ENCODE peak calls at places on chromosomes 7 and 10, in nine cellular contexts. One of them, this sample, is unnamed.

GRCh38 chr7:56086761-56087160 is 6.0 kb downstream of the PHKG1 start:
- DNase-seq in body of pancreas: no peak
- DNase-seq in suprapubic skin: no peak
- DNase-seq in GM23338: no peak
- DNase-seq in CD8-positive, alpha-beta T cell: no peak
- DNase-seq in IMR-90: no peak
- DNase-seq in right lobe of liver: no peak
- DNase-seq in fibroblast of the aortic adventitia: no peak
- DNase-seq in A549: no peak
- DNase-seq in this sample: no peak

GRCh38 chr10:97701438-97702064 is 12.0 kb upstream of the MARVELD1 start:
- DNase-seq in GM23338: peak
- DNase-seq in IMR-90: peak
- DNase-seq in A549: peak
- DNase-seq in CD8-positive, alpha-beta T cell: no peak
- DNase-seq in suprapubic skin: no peak
- DNase-seq in right lobe of liver: no peak
- DNase-seq in body of pancreas: peak
- DNase-seq in fibroblast of the aortic adventitia: peak
- DNase-seq in this sample: peak

GRCh38 chr7:106793015-106793651 is 71.9 kb upstream of the PIK3CG start:
- DNase-seq in right lobe of liver: no peak
- DNase-seq in body of pancreas: peak
- DNase-seq in CD8-positive, alpha-beta T cell: peak
- DNase-seq in suprapubic skin: no peak
- DNase-seq in IMR-90: peak
- DNase-seq in GM23338: peak
- DNase-seq in fibroblast of the aortic adventitia: peak
- DNase-seq in A549: peak
- DNase-seq in this sample: peak

GRCh38 chr7:47553309-47553708 is 28.6 kb downstream of the TNS3 start:
- DNase-seq in GM23338: no peak
- DNase-seq in right lobe of liver: no peak
- DNase-seq in IMR-90: peak
- DNase-seq in fibroblast of the aortic adventitia: no peak
- DNase-seq in CD8-positive, alpha-beta T cell: no peak
- DNase-seq in body of pancreas: no peak
- DNase-seq in suprapubic skin: no peak
- DNase-seq in A549: no peak
- DNase-seq in this sample: no peak

GRCh38 chr10:129968937-129969527 is 5.0 kb upstream of the EBF3 start:
- DNase-seq in A549: peak
- DNase-seq in fibroblast of the aortic adventitia: peak
- DNase-seq in IMR-90: peak
- DNase-seq in CD8-positive, alpha-beta T cell: no peak
- DNase-seq in right lobe of liver: peak
- DNase-seq in body of pancreas: no peak
- DNase-seq in GM23338: peak
- DNase-seq in suprapubic skin: peak
- DNase-seq in this sample: peak

GRCh38 chr10:43336641-43337318 is 34.7 kb upstream of the FXYD4 start:
- DNase-seq in fibroblast of the aortic adventitia: no peak
- DNase-seq in A549: peak
- DNase-seq in GM23338: no peak
- DNase-seq in IMR-90: no peak
- DNase-seq in suprapubic skin: no peak
- DNase-seq in right lobe of liver: no peak
- DNase-seq in CD8-positive, alpha-beta T cell: no peak
- DNase-seq in body of pancreas: no peak
- DNase-seq in this sample: no peak

GRCh38 chr10:77493851-77494788 is 143.5 kb downstream of the KCNMA1 start:
- DNase-seq in A549: peak
- DNase-seq in body of pancreas: no peak
- DNase-seq in CD8-positive, alpha-beta T cell: no peak
- DNase-seq in IMR-90: peak
- DNase-seq in GM23338: peak
- DNase-seq in suprapubic skin: no peak
- DNase-seq in right lobe of liver: no peak
- DNase-seq in fibroblast of the aortic adventitia: peak
- DNase-seq in this sample: peak

GRCh38 chr7:140229591-140230516 is 53.1 kb upstream of the KDM7A start:
- DNase-seq in IMR-90: no peak
- DNase-seq in body of pancreas: peak
- DNase-seq in GM23338: peak
- DNase-seq in A549: no peak
- DNase-seq in right lobe of liver: peak
- DNase-seq in suprapubic skin: no peak
- DNase-seq in CD8-positive, alpha-beta T cell: peak
- DNase-seq in fibroblast of the aortic adventitia: no peak
- DNase-seq in this sample: peak

GRCh38 chr10:123554656-123555055 is 111.5 kb upstream of the GPR26 start:
- DNase-seq in fibroblast of the aortic adventitia: no peak
- DNase-seq in A549: no peak
- DNase-seq in IMR-90: no peak
- DNase-seq in CD8-positive, alpha-beta T cell: no peak
- DNase-seq in body of pancreas: no peak
- DNase-seq in suprapubic skin: peak
- DNase-seq in right lobe of liver: no peak
- DNase-seq in GM23338: no peak
- DNase-seq in this sample: no peak

GRCh38 chr7:83640240-83640639 is 8.7 kb downstream of the SEMA3E start:
- DNase-seq in fibroblast of the aortic adventitia: no peak
- DNase-seq in right lobe of liver: no peak
- DNase-seq in CD8-positive, alpha-beta T cell: no peak
- DNase-seq in A549: no peak
- DNase-seq in suprapubic skin: no peak
- DNase-seq in body of pancreas: peak
- DNase-seq in IMR-90: no peak
- DNase-seq in GM23338: no peak
- DNase-seq in this sample: no peak

GRCh38 chr7:134004829-134005505 is 122.2 kb upstream of the LRGUK start:
- DNase-seq in suprapubic skin: no peak
- DNase-seq in fibroblast of the aortic adventitia: no peak
- DNase-seq in GM23338: no peak
- DNase-seq in body of pancreas: no peak
- DNase-seq in A549: no peak
- DNase-seq in IMR-90: no peak
- DNase-seq in CD8-positive, alpha-beta T cell: no peak
- DNase-seq in right lobe of liver: no peak
- DNase-seq in this sample: no peak

GRCh38 chr10:15313844-15314243 is 57.2 kb downstream of the FAM171A1 start:
- DNase-seq in suprapubic skin: no peak
- DNase-seq in A549: no peak
- DNase-seq in IMR-90: no peak
- DNase-seq in CD8-positive, alpha-beta T cell: no peak
- DNase-seq in fibroblast of the aortic adventitia: peak
- DNase-seq in right lobe of liver: peak
- DNase-seq in GM23338: no peak
- DNase-seq in body of pancreas: no peak
- DNase-seq in this sample: no peak

DNA sequence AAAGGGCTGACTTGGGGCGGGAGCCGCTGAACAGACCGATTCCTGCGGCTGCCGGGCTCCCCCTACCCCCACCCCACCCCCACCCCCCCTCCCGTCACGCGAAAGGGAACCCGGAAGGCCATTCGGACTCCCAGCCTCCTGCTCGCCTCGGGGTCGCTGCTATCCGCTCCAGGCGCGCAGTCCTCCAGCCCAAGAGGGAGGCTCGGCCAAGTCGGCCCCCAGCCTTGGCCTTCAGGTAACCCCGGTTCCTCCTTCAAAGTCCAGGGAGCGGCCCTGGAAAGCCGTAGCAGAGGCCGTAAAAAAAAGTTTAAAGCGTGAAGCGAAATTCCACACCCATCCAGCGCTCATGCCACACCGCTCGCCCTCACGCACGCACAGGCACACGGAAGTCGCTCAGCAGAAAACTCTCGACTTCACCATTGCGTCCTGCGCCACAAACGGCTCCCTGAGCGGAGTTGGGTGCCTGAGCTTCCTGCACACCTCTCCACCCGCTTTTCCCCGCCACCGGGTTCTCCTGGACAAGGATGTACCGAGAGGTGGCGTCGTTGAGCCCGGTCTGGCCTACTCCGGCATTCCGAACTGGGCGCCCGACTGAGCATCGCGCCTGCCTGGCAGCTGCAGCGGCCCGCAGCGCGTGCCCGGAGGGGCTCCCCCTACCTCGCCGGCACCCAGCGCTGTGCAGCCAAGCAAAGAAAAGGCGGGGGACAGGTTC is 1.4 kb downstream of the SORCS3 start:
- DNase-seq in CD8-positive, alpha-beta T cell: no peak
- DNase-seq in A549: peak
- DNase-seq in right lobe of liver: no peak
- DNase-seq in fibroblast of the aortic adventitia: peak
- DNase-seq in suprapubic skin: no peak
- DNase-seq in IMR-90: no peak
- DNase-seq in GM23338: peak
- DNase-seq in body of pancreas: peak
- DNase-seq in this sample: peak
- TF ChIP-seq CTCF in CD8-positive, alpha-beta T cell: no peak
- TF ChIP-seq CTCF in A549: peak
- TF ChIP-seq CTCF in right lobe of liver: no peak
- TF ChIP-seq CTCF in fibroblast of the aortic adventitia: peak
- TF ChIP-seq CTCF in suprapubic skin: no peak
- TF ChIP-seq CTCF in IMR-90: no peak
- TF ChIP-seq CTCF in GM23338: peak
- TF ChIP-seq CTCF in body of pancreas: no peak
- TF ChIP-seq CTCF in this sample: peak

GRCh38 chr7:7921830-7922229 is 46.8 kb upstream of the GLCCI1 start:
- DNase-seq in suprapubic skin: no peak
- DNase-seq in GM23338: no peak
- DNase-seq in IMR-90: no peak
- DNase-seq in A549: no peak
- DNase-seq in fibroblast of the aortic adventitia: no peak
- DNase-seq in CD8-positive, alpha-beta T cell: no peak
- DNase-seq in right lobe of liver: no peak
- DNase-seq in body of pancreas: peak
- DNase-seq in this sample: no peak
- H3K4me3 ChIP-seq in suprapubic skin: no peak
- H3K4me3 ChIP-seq in GM23338: no peak
- H3K4me3 ChIP-seq in IMR-90: no peak
- H3K4me3 ChIP-seq in A549: no peak
- H3K4me3 ChIP-seq in fibroblast of the aortic adventitia: no peak
- H3K4me3 ChIP-seq in CD8-positive, alpha-beta T cell: no peak
- H3K4me3 ChIP-seq in right lobe of liver: no peak
- H3K4me3 ChIP-seq in body of pancreas: no peak
- H3K4me3 ChIP-seq in this sample: no peak

DNA sequence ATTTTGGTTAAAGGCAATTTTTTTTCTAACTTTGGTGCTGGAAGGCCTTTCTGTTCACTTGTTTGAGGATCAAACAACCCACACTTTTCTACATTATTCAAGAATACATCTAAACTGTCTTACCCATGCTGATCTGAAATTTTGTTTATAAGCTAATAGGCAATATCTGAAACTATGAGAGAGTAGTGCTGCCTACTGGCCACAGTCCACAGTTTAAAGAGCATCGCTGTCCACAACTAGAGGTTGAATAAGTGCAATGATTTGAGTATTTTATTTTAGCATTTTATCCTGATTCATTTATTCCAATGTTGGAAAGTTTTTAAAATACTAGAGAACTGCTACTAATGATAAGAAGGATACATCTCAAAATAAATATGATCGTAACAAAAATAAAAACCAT is 306.9 kb downstream of the ELMO1 start:
- DNase-seq in CD8-positive, alpha-beta T cell: no peak
- DNase-seq in IMR-90: no peak
- DNase-seq in right lobe of liver: no peak
- DNase-seq in fibroblast of the aortic adventitia: no peak
- DNase-seq in body of pancreas: no peak
- DNase-seq in suprapubic skin: no peak
- DNase-seq in A549: no peak
- DNase-seq in GM23338: no peak
- DNase-seq in this sample: no peak
- TF ChIP-seq CTCF in CD8-positive, alpha-beta T cell: no peak
- TF ChIP-seq CTCF in IMR-90: no peak
- TF ChIP-seq CTCF in right lobe of liver: no peak
- TF ChIP-seq CTCF in fibroblast of the aortic adventitia: peak
- TF ChIP-seq CTCF in body of pancreas: no peak
- TF ChIP-seq CTCF in suprapubic skin: no peak
- TF ChIP-seq CTCF in A549: no peak
- TF ChIP-seq CTCF in GM23338: no peak
- TF ChIP-seq CTCF in this sample: no peak

GRCh38 chr10:121556918-121557573 is 41.2 kb downstream of the FGFR2 start:
- DNase-seq in right lobe of liver: no peak
- DNase-seq in CD8-positive, alpha-beta T cell: no peak
- DNase-seq in GM23338: no peak
- DNase-seq in A549: no peak
- DNase-seq in IMR-90: no peak
- DNase-seq in suprapubic skin: no peak
- DNase-seq in fibroblast of the aortic adventitia: no peak
- DNase-seq in body of pancreas: no peak
- DNase-seq in this sample: no peak
- H3K4me3 ChIP-seq in right lobe of liver: no peak
- H3K4me3 ChIP-seq in CD8-positive, alpha-beta T cell: no peak
- H3K4me3 ChIP-seq in GM23338: no peak
- H3K4me3 ChIP-seq in A549: no peak
- H3K4me3 ChIP-seq in IMR-90: no peak
- H3K4me3 ChIP-seq in suprapubic skin: no peak
- H3K4me3 ChIP-seq in fibroblast of the aortic adventitia: no peak
- H3K4me3 ChIP-seq in body of pancreas: no peak
- H3K4me3 ChIP-seq in this sample: no peak

DNA sequence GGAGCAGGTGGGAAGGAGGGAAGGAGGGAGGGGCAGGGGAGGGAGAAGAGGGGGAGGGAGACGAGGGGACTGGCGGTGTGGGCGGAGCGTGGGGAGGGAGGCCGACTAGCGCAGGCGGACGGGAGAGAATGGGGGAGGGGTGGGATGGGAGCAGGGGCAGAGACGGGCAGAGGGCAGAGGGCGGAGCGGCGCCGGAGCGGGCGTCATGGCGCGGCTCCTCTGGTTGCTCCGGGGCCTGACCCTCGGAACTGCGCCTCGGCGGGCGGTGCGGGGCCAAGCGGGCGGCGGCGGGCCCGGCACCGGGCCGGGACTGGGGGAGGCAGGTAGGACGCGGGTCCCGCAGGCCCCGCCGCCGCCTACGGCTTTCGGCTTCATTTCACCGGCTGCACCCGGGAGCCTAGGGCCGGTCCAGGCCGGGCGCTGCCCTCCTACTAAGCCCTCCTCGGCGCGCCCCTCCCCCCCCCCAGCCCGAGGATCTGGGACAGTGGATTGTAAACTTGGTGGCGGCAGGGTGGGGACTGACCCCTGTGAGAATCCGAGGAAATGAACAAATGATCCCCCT is at the start of gene MSRB2:
- DNase-seq in suprapubic skin: peak
- DNase-seq in IMR-90: peak
- DNase-seq in fibroblast of the aortic adventitia: peak
- DNase-seq in GM23338: peak
- DNase-seq in CD8-positive, alpha-beta T cell: peak
- DNase-seq in A549: peak
- DNase-seq in body of pancreas: peak
- DNase-seq in right lobe of liver: peak
- DNase-seq in this sample: peak
- TF ChIP-seq CTCF in suprapubic skin: no peak
- TF ChIP-seq CTCF in IMR-90: no peak
- TF ChIP-seq CTCF in fibroblast of the aortic adventitia: no peak
- TF ChIP-seq CTCF in GM23338: no peak
- TF ChIP-seq CTCF in CD8-positive, alpha-beta T cell: no peak
- TF ChIP-seq CTCF in A549: no peak
- TF ChIP-seq CTCF in body of pancreas: no peak
- TF ChIP-seq CTCF in right lobe of liver: no peak
- TF ChIP-seq CTCF in this sample: no peak

GRCh38 chr7:27179503-27180430 is 5.3 kb downstream of the HOXA11 start:
- DNase-seq in A549: peak
- DNase-seq in right lobe of liver: peak
- DNase-seq in CD8-positive, alpha-beta T cell: peak
- DNase-seq in fibroblast of the aortic adventitia: peak
- DNase-seq in GM23338: peak
- DNase-seq in suprapubic skin: peak
- DNase-seq in body of pancreas: peak
- DNase-seq in IMR-90: peak
- DNase-seq in this sample: peak
- H3K4me3 ChIP-seq in A549: peak
- H3K4me3 ChIP-seq in right lobe of liver: no peak
- H3K4me3 ChIP-seq in CD8-positive, alpha-beta T cell: no peak
- H3K4me3 ChIP-seq in fibroblast of the aortic adventitia: peak
- H3K4me3 ChIP-seq in GM23338: peak
- H3K4me3 ChIP-seq in suprapubic skin: peak
- H3K4me3 ChIP-seq in body of pancreas: no peak
- H3K4me3 ChIP-seq in IMR-90: no peak
- H3K4me3 ChIP-seq in this sample: no peak